ENCODE peak calls at places on chromosomes 16 and 17, in nine cellular contexts. One of them, this sample, is unnamed.

GRCh38 chr16:14357328-14357727 is 272.7 kb downstream of the PARN start:
- DNase-seq in NCI-H1105 treated with DMSO at 0.1 percent for 48 hours: no peak
- DNase-seq in HS-5: no peak
- DNase-seq in T-helper 9 cell: no peak
- DNase-seq in GM19239: no peak
- DNase-seq in HS-27A: no peak
- DNase-seq in neural crest cell: no peak
- DNase-seq in ELR: no peak
- DNase-seq in NCI-H748 treated with DMSO at 0.1 percent for 48 hours: no peak
- DNase-seq in this sample: no peak

GRCh38 chr17:64327201-64327930 is 63.3 kb downstream of the PECAM1 start:
- DNase-seq in NCI-H1105 treated with DMSO at 0.1 percent for 48 hours: no peak
- DNase-seq in HS-5: no peak
- DNase-seq in T-helper 9 cell: no peak
- DNase-seq in GM19239: no peak
- DNase-seq in HS-27A: no peak
- DNase-seq in neural crest cell: no peak
- DNase-seq in ELR: no peak
- DNase-seq in NCI-H748 treated with DMSO at 0.1 percent for 48 hours: no peak
- DNase-seq in this sample: no peak

GRCh38 chr16:22353188-22353919 is 21.1 kb downstream of the CDR2 start:
- DNase-seq in NCI-H1105 treated with DMSO at 0.1 percent for 48 hours: no peak
- DNase-seq in HS-5: no peak
- DNase-seq in T-helper 9 cell: no peak
- DNase-seq in GM19239: no peak
- DNase-seq in HS-27A: no peak
- DNase-seq in neural crest cell: no peak
- DNase-seq in ELR: peak; percentile 74
- DNase-seq in NCI-H748 treated with DMSO at 0.1 percent for 48 hours: no peak
- DNase-seq in this sample: no peak

GRCh38 chr16:46789499-46790414 is 41.2 kb downstream of the C16orf87 start:
- DNase-seq in NCI-H1105 treated with DMSO at 0.1 percent for 48 hours: peak; percentile 43
- DNase-seq in HS-5: no peak
- DNase-seq in T-helper 9 cell: peak; percentile 72
- DNase-seq in GM19239: peak; percentile 69
- DNase-seq in HS-27A: no peak
- DNase-seq in neural crest cell: peak; percentile 66
- DNase-seq in ELR: peak; percentile 57
- DNase-seq in NCI-H748 treated with DMSO at 0.1 percent for 48 hours: peak; percentile 40
- DNase-seq in this sample: no peak

GRCh38 chr16:56247808-56248207 is 56.5 kb downstream of the GNAO1 start:
- DNase-seq in NCI-H1105 treated with DMSO at 0.1 percent for 48 hours: no peak
- DNase-seq in HS-5: no peak
- DNase-seq in T-helper 9 cell: no peak
- DNase-seq in GM19239: no peak
- DNase-seq in HS-27A: no peak
- DNase-seq in neural crest cell: no peak
- DNase-seq in ELR: no peak
- DNase-seq in NCI-H748 treated with DMSO at 0.1 percent for 48 hours: no peak
- DNase-seq in this sample: no peak

GRCh38 chr17:50689251-50689650 is 18.5 kb downstream of the ANKRD40 start:
- DNase-seq in NCI-H1105 treated with DMSO at 0.1 percent for 48 hours: no peak
- DNase-seq in HS-5: no peak
- DNase-seq in T-helper 9 cell: no peak
- DNase-seq in GM19239: no peak
- DNase-seq in HS-27A: no peak
- DNase-seq in neural crest cell: peak; percentile 20
- DNase-seq in ELR: peak; percentile 82
- DNase-seq in NCI-H748 treated with DMSO at 0.1 percent for 48 hours: no peak
- DNase-seq in this sample: peak; percentile 58

GRCh38 chr17:18044609-18045008 is 5.4 kb downstream of the GID4 start:
- DNase-seq in NCI-H1105 treated with DMSO at 0.1 percent for 48 hours: no peak
- DNase-seq in HS-5: no peak
- DNase-seq in T-helper 9 cell: no peak
- DNase-seq in GM19239: no peak
- DNase-seq in HS-27A: no peak
- DNase-seq in neural crest cell: no peak
- DNase-seq in ELR: no peak
- DNase-seq in NCI-H748 treated with DMSO at 0.1 percent for 48 hours: no peak
- DNase-seq in this sample: no peak

GRCh38 chr16:31181102-31181830 is 1.3 kb downstream of the FUS start:
- DNase-seq in NCI-H1105 treated with DMSO at 0.1 percent for 48 hours: no peak
- DNase-seq in HS-5: no peak
- DNase-seq in T-helper 9 cell: no peak
- DNase-seq in GM19239: no peak
- DNase-seq in HS-27A: no peak
- DNase-seq in neural crest cell: no peak
- DNase-seq in ELR: peak; percentile 67
- DNase-seq in NCI-H748 treated with DMSO at 0.1 percent for 48 hours: no peak
- DNase-seq in this sample: peak; percentile 66

GRCh38 chr17:73196500-73196899 is 3.6 kb downstream of the COG1 start:
- DNase-seq in NCI-H1105 treated with DMSO at 0.1 percent for 48 hours: peak; percentile 20
- DNase-seq in HS-5: no peak
- DNase-seq in T-helper 9 cell: no peak
- DNase-seq in GM19239: no peak
- DNase-seq in HS-27A: no peak
- DNase-seq in neural crest cell: no peak
- DNase-seq in ELR: no peak
- DNase-seq in NCI-H748 treated with DMSO at 0.1 percent for 48 hours: peak; percentile 47
- DNase-seq in this sample: no peak

GRCh38 chr17:75087558-75088453 is at the start of gene SLC16A5:
- DNase-seq in NCI-H1105 treated with DMSO at 0.1 percent for 48 hours: no peak
- DNase-seq in HS-5: peak; percentile 67
- DNase-seq in T-helper 9 cell: peak; percentile 21
- DNase-seq in GM19239: peak; percentile 57
- DNase-seq in HS-27A: peak; percentile 51
- DNase-seq in neural crest cell: peak; percentile 65
- DNase-seq in ELR: peak; percentile 95
- DNase-seq in NCI-H748 treated with DMSO at 0.1 percent for 48 hours: no peak
- DNase-seq in this sample: no peak

GRCh38 chr17:77324227-77324626 is 183.5 kb downstream of the SEC14L1 start:
- DNase-seq in NCI-H1105 treated with DMSO at 0.1 percent for 48 hours: no peak
- DNase-seq in HS-5: no peak
- DNase-seq in T-helper 9 cell: no peak
- DNase-seq in GM19239: no peak
- DNase-seq in HS-27A: no peak
- DNase-seq in neural crest cell: no peak
- DNase-seq in ELR: no peak
- DNase-seq in NCI-H748 treated with DMSO at 0.1 percent for 48 hours: no peak
- DNase-seq in this sample: peak; percentile 6

GRCh38 chr17:39946551-39947330 is 16.1 kb upstream of the GSDMA start:
- DNase-seq in NCI-H1105 treated with DMSO at 0.1 percent for 48 hours: no peak
- DNase-seq in HS-5: no peak
- DNase-seq in T-helper 9 cell: no peak
- DNase-seq in GM19239: no peak
- DNase-seq in HS-27A: no peak
- DNase-seq in neural crest cell: no peak
- DNase-seq in ELR: no peak
- DNase-seq in NCI-H748 treated with DMSO at 0.1 percent for 48 hours: no peak
- DNase-seq in this sample: no peak

GRCh38 chr16:17416461-17417221 is 54.1 kb downstream of the XYLT1 start:
- DNase-seq in NCI-H1105 treated with DMSO at 0.1 percent for 48 hours: no peak
- DNase-seq in HS-5: no peak
- DNase-seq in T-helper 9 cell: peak; percentile 13
- DNase-seq in GM19239: peak; percentile 81
- DNase-seq in HS-27A: no peak
- DNase-seq in neural crest cell: peak; percentile 6
- DNase-seq in ELR: no peak
- DNase-seq in NCI-H748 treated with DMSO at 0.1 percent for 48 hours: no peak
- DNase-seq in this sample: no peak

GRCh38 chr16:73060948-73061495 is 13.1 kb upstream of the ZFHX3 start:
- DNase-seq in NCI-H1105 treated with DMSO at 0.1 percent for 48 hours: no peak
- DNase-seq in HS-5: no peak
- DNase-seq in T-helper 9 cell: no peak
- DNase-seq in GM19239: no peak
- DNase-seq in HS-27A: no peak
- DNase-seq in neural crest cell: no peak
- DNase-seq in ELR: no peak
- DNase-seq in NCI-H748 treated with DMSO at 0.1 percent for 48 hours: no peak
- DNase-seq in this sample: no peak

GRCh38 chr17:13306310-13306962 is 288.6 kb upstream of the ELAC2 start:
- DNase-seq in NCI-H1105 treated with DMSO at 0.1 percent for 48 hours: no peak
- DNase-seq in HS-5: peak; percentile 74
- DNase-seq in T-helper 9 cell: no peak
- DNase-seq in GM19239: no peak
- DNase-seq in HS-27A: peak; percentile 14
- DNase-seq in neural crest cell: peak; percentile 41
- DNase-seq in ELR: peak; percentile 86
- DNase-seq in NCI-H748 treated with DMSO at 0.1 percent for 48 hours: peak; percentile 26
- DNase-seq in this sample: peak; percentile 57

GRCh38 chr16:74092336-74092735 is 204.3 kb upstream of the PSMD7 start:
- DNase-seq in NCI-H1105 treated with DMSO at 0.1 percent for 48 hours: no peak
- DNase-seq in HS-5: no peak
- DNase-seq in T-helper 9 cell: no peak
- DNase-seq in GM19239: no peak
- DNase-seq in HS-27A: no peak
- DNase-seq in neural crest cell: no peak
- DNase-seq in ELR: no peak
- DNase-seq in NCI-H748 treated with DMSO at 0.1 percent for 48 hours: no peak
- DNase-seq in this sample: no peak

GRCh38 chr17:29649359-29649758 is 26.6 kb upstream of the CORO6 start:
- DNase-seq in NCI-H1105 treated with DMSO at 0.1 percent for 48 hours: no peak
- DNase-seq in HS-5: no peak
- DNase-seq in T-helper 9 cell: no peak
- DNase-seq in GM19239: no peak
- DNase-seq in HS-27A: no peak
- DNase-seq in neural crest cell: no peak
- DNase-seq in ELR: no peak
- DNase-seq in NCI-H748 treated with DMSO at 0.1 percent for 48 hours: no peak
- DNase-seq in this sample: no peak

This sample was measured in WERI-Rb-1.